ENCODE peak calls at places on chromosomes 3 and 15, in six cellular contexts. P, Q, A, M, H and Y are unnamed samples. For H3K27me3 and H3K4me1, the result is how much of the 10 kb centered on the place peaks cover.

GRCh38 chr3:76107935-76108570 is 322.7 kb upstream of the ZNF717 start:
- DNase-seq in Q (no peak), H (no peak), A (no peak), M (no peak), P (no peak), Y (no peak)

GRCh38 chr15:58066042-58066867 is 744 bp upstream of the ALDH1A2 start:
- DNase-seq in A (peak), M (peak), P (peak), H (no peak), Q (peak), Y (peak)

GRCh38 chr3:184176377-184177330 is 2.0 kb downstream of the AP2M1 start:
- DNase-seq in H (no peak), Q (peak), A (peak), M (peak), P (no peak), Y (peak)

GRCh38 chr3:160129459-160130061 is 95.7 kb upstream of the C3orf80 start:
- DNase-seq in H (no peak), A (no peak), P (no peak), M (peak), Q (no peak), Y (no peak)

GRCh38 chr3:187926620-187927019 is 181.4 kb upstream of the BCL6 start:
- DNase-seq in A (no peak), H (no peak), M (no peak), P (no peak), Q (no peak), Y (no peak)

GRCh38 chr3:121436074-121436473 is 109.7 kb downstream of the POLQ start:
- DNase-seq in A (no peak), M (no peak), Q (no peak), H (no peak), P (no peak), Y (no peak)

GRCh38 chr3:126548556-126549466 is 9.9 kb downstream of the C3orf22 start:
- DNase-seq in Q (peak), P (peak), A (no peak), M (no peak), H (no peak), Y (no peak)

GRCh38 chr15:52162260-52162659 is 28.9 kb downstream of the GNB5 start:
- DNase-seq in P (no peak), A (no peak), M (no peak), Q (no peak), H (no peak), Y (no peak)

GRCh38 chr3:105553851-105554250 is 187.1 kb downstream of the ALCAM start:
- DNase-seq in M (no peak), Q (no peak), H (no peak), P (no peak), A (no peak), Y (no peak)

GRCh38 chr15:76338555-76339301 is 2.2 kb downstream of the ISL2 start:
- DNase-seq in M (no peak), H (no peak), A (no peak), P (no peak), Q (no peak), Y (no peak)

GRCh38 chr15:76336254-76337046 is at the start of gene ISL2:
- DNase-seq in P (peak), H (peak), Q (peak), A (peak), M (peak), Y (no peak)

GRCh38 chr15:76337047-76337738 is 620 bp downstream of the ISL2 start:
- DNase-seq in Q (no peak), H (no peak), P (no peak), M (peak), A (no peak), Y (no peak)

GRCh38 chr15:76339302-76340197 is 3.0 kb downstream of the ISL2 start:
- DNase-seq in A (no peak), M (peak), H (no peak), Q (no peak), P (peak), Y (no peak)

DNA sequence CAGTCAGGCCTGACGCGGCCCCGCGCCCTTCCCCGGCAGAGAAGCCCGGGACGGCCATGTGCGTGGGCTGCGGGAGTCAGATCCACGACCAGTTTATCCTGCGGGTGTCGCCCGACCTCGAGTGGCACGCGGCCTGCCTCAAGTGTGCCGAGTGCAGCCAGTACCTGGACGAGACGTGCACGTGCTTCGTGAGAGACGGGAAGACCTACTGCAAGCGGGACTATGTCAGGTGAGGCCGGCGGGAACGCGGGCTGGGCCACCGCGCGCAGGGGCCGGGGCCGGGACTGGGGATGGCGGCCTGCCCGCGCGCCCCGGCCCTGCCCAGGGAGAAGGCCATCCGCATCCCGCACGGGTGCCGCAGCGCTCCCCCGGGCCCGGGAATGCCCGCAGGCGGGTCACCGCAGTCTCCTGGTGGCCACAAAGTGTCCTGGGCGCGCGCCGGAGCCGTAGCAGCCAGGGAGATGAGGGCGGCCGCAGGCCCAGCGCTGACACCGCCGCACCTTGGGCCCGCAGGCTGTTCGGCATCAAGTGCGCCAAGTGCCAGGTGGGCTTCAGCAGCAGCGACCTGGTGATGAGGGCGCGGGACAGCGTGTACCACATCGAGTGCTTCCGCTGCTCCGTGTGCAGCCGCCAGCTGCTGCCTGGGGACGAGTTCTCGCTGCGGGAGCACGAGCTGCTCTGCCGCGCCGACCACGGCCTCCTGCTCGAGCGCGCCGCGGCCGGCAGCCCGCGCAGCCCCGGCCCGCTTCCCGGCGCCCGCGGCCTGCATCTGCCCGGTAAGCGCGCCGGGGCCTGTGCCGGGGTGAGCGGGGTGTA is 1.4 kb downstream of the ISL2 start:
- DNase-seq in Q (no peak), P (no peak), M (no peak), A (no peak), H (no peak), Y (no peak)
- H3K27me3 ChIP-seq in Q (half or more), P (under half), M (half or more), A (under half), H (half or more), Y (half or more)

GRCh38 chr3:43621974-43622739 is at the start of gene ANO10:
- DNase-seq in A (peak), M (peak), P (peak), H (peak), Q (peak), Y (peak)
- TF ChIP-seq POLR2A in A (peak), M (peak), P (no peak), H (no peak), Q (peak), Y (no peak)

DNA sequence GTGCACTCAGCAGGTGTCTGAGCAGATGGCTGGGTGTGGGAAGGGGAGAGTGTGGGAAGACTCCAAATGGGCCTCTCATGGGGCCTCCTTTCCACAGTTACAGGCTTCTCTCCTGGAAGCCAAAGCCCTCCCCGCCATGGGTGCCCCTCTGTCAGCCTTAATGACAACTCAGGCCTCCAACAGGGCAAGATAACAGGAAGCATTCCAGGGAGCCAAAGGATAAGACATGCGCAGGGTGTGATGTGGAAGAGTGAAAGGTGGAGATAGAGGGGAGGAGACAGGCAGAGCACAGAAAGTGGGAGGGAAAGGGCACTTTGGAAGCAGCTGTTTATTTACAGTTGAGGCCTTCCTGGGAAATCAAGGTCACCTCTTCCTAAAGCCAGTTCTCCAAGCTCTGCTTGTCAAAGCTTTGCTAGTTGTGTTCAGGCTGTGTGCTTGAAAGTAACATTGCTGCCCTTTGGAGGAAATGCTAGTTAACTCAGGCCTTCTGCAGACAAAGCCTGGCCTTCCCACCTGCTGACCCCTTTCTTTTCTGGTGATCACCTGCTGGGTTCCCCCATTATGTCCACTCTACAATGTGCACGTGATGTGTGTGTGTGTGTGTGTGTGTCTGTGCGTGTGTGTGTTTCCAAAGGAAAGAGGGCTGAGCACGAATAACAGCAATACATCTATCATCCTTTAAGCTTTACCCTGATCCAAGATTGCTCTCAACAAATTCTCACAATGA is 35.2 kb upstream of the SMAD3 start:
- DNase-seq in H (no peak), P (no peak), Q (peak), A (no peak), M (no peak), Y (no peak)
- H3K4me1 ChIP-seq in H (under half), P (under half), Q (under half), A (under half), M (under half), Y (under half)

GRCh38 chr3:180036678-180037455 is at the start of gene PEX5L:
- DNase-seq in P (no peak), Q (no peak), M (peak), H (no peak), A (peak), Y (peak)

GRCh38 chr3:180040966-180041365 is 4.2 kb upstream of the PEX5L start:
- DNase-seq in P (no peak), H (no peak), M (no peak), Q (no peak), A (no peak), Y (no peak)

GRCh38 chr3:180036092-180036677 is 552 bp downstream of the PEX5L start:
- DNase-seq in Q (no peak), M (no peak), A (no peak), P (no peak), H (no peak), Y (no peak)
- H3K27me3 ChIP-seq in Q (under half), M (under half), A (under half), P (under half), H (half or more), Y (under half)

GRCh38 chr3:39154323-39155021 is 1.1 kb upstream of the CSRNP1 start:
- DNase-seq in M (no peak), H (no peak), A (no peak), P (peak), Q (peak), Y (peak)
- TF ChIP-seq POLR2A in M (no peak), H (no peak), A (no peak), P (no peak), Q (no peak), Y (no peak)

DNA sequence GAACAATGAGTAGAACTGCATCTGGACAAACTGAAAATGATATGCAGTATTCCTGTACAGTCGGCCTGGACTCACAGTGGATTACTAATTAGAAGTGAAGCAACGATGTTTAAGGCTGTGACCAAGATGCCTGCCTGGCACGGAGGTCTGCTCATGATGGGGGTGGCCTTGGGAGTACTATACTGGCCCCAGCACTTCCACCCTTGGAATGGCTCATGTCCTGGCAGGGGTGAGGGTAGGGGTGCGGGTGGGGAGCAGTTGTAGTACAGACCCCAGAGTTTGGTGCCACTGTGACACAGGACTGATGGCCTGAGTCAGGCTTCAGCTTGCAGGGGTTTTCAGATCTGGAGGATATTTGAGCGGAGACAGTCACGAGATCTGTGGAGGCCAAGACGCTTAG is 55.1 kb upstream of the ICE2 start:
- DNase-seq in Q (no peak), A (no peak), H (no peak), P (no peak), M (no peak), Y (no peak)
- H3K4me1 ChIP-seq in Q (under half), A (under half), H (under half), P (under half), M (under half), Y (under half)

GRCh38 chr3:169148448-169149348 is 514.8 kb downstream of the MECOM start:
- DNase-seq in Q (no peak), A (no peak), M (peak), H (no peak), P (no peak), Y (no peak)
- H3K27me3 ChIP-seq in Q (half or more), A (under half), M (under half), H (under half), P (under half), Y (half or more)

GRCh38 chr3:71498053-71498452 is 85.5 kb downstream of the FOXP1 start:
- DNase-seq in Q (no peak), P (no peak), A (no peak), M (no peak), H (no peak), Y (no peak)

GRCh38 chr3:71498543-71498942 is 85.0 kb downstream of the FOXP1 start:
- DNase-seq in H (no peak), Q (no peak), M (no peak), A (no peak), P (no peak), Y (no peak)

GRCh38 chr3:71502066-71502465 is 81.5 kb downstream of the FOXP1 start:
- DNase-seq in M (no peak), Q (no peak), P (no peak), H (no peak), A (no peak), Y (no peak)

GRCh38 chr3:71499477-71499876 is 84.1 kb downstream of the FOXP1 start:
- DNase-seq in H (no peak), Q (no peak), A (no peak), P (no peak), M (no peak), Y (no peak)

DNA sequence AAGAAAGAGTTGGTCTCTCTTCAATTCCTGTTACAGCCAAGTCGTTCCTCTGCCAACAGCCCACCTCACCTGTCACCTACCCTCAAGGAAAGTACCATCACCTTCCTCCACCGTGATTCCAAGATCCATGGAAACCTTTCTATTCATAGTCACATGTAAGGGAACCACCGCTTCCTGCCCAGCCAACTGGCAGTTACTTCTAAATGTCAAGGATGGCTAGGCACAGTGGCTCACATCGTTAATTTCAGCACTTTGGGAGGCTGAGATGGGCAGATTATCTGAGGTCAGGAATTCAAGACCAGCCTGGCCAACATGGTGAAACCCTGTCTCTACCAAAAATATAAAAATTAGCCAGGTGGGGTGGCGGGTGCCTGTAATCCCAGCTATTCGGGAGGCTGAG is 82.8 kb downstream of the FOXP1 start:
- DNase-seq in M (no peak), A (no peak), Q (no peak), H (no peak), P (no peak), Y (no peak)
- TF ChIP-seq POLR2A in M (no peak), A (no peak), Q (no peak), H (no peak), P (no peak), Y (no peak)